ENCODE peak calls at places on chromosome 22, in eight cellular contexts. D is right atrium auricular region, V is kidney, B is Caco-2, E is pancreas, I is neural progenitor cell, A is PC-9, W is Panc1. P is an unnamed sample.

GRCh38 chr22:50481440-50482106 is at the start of gene ADM2:
- DNase-seq in B (no peak), A (peak; percentile 47), W (no peak), I (peak; percentile 81), V (peak; percentile 84), D (no peak), E (peak; percentile 81), P (no peak)

GRCh38 chr22:38724926-38725571 is 19.3 kb downstream of the GTPBP1 start:
- DNase-seq in W (no peak), B (no peak), V (no peak), E (no peak), I (peak; percentile 47), D (no peak), A (no peak), P (no peak)

GRCh38 chr22:42943981-42944380 is 71.0 kb downstream of the PACSIN2 start:
- DNase-seq in B (no peak), A (no peak), W (no peak), D (no peak), I (no peak), E (no peak), V (no peak), P (no peak)

GRCh38 chr22:49853981-49854791 is 542 bp downstream of the ZBED4 start:
- DNase-seq in B (peak; percentile 52), A (peak; percentile 32), D (no peak), W (no peak), E (peak; percentile 68), V (peak; percentile 88), I (peak; percentile 68), P (no peak)

GRCh38 chr22:45541580-45541979 is 38.9 kb downstream of the FBLN1 start:
- DNase-seq in A (no peak), E (no peak), B (no peak), I (no peak), V (no peak), W (no peak), D (no peak), P (no peak)

GRCh38 chr22:17140022-17140421 is 18.9 kb upstream of the TMEM121B start:
- DNase-seq in V (no peak), A (no peak), E (no peak), D (no peak), W (no peak), I (no peak), B (no peak), P (no peak)

GRCh38 chr22:46797355-46797754 is 34.9 kb downstream of the TBC1D22A start:
- DNase-seq in W (no peak), I (no peak), B (peak; percentile 49), E (no peak), V (peak; percentile 79), A (no peak), D (no peak), P (no peak)

GRCh38 chr22:31093090-31093850 is 12.2 kb downstream of the SMTN start:
- DNase-seq in D (no peak), E (peak; percentile 45), I (no peak), B (no peak), W (no peak), A (no peak), V (no peak), P (peak; percentile 82)

GRCh38 chr22:36333632-36334031 is 54.1 kb downstream of the MYH9 start:
- DNase-seq in E (no peak), A (peak; percentile 73), D (no peak), W (no peak), B (no peak), V (no peak), I (no peak), P (no peak)

GRCh38 chr22:50733521-50734342 is 4.3 kb upstream of the ACR start:
- DNase-seq in V (peak; percentile 56), W (no peak), D (no peak), A (no peak), B (peak; percentile 27), E (peak; percentile 5), I (peak; percentile 17), P (peak; percentile 16)

GRCh38 chr22:46070722-46071450 is 79.4 kb upstream of the PPARA start:
- DNase-seq in E (peak; percentile 80), W (no peak), B (peak; percentile 21), D (no peak), V (peak; percentile 86), A (peak; percentile 83), I (peak; percentile 73), P (peak; percentile 78)

GRCh38 chr22:32802291-32802826 is 854 bp downstream of the TIMP3 start:
- DNase-seq in W (no peak), D (no peak), E (no peak), V (no peak), I (no peak), A (no peak), B (no peak), P (no peak)

GRCh38 chr22:32803020-32803758 is 1.7 kb downstream of the TIMP3 start:
- DNase-seq in W (no peak), D (no peak), A (peak; percentile 52), I (peak; percentile 40), E (no peak), V (no peak), B (no peak), P (peak; percentile 40)

GRCh38 chr22:32800158-32800557 is 1.3 kb upstream of the TIMP3 start:
- DNase-seq in V (no peak), I (no peak), D (no peak), W (no peak), A (no peak), B (no peak), E (no peak), P (peak; percentile 62)

GRCh38 chr22:32801001-32801435 is 487 bp upstream of the TIMP3 start:
- DNase-seq in V (no peak), D (no peak), W (no peak), I (no peak), B (no peak), A (no peak), E (no peak), P (no peak)

DNA sequence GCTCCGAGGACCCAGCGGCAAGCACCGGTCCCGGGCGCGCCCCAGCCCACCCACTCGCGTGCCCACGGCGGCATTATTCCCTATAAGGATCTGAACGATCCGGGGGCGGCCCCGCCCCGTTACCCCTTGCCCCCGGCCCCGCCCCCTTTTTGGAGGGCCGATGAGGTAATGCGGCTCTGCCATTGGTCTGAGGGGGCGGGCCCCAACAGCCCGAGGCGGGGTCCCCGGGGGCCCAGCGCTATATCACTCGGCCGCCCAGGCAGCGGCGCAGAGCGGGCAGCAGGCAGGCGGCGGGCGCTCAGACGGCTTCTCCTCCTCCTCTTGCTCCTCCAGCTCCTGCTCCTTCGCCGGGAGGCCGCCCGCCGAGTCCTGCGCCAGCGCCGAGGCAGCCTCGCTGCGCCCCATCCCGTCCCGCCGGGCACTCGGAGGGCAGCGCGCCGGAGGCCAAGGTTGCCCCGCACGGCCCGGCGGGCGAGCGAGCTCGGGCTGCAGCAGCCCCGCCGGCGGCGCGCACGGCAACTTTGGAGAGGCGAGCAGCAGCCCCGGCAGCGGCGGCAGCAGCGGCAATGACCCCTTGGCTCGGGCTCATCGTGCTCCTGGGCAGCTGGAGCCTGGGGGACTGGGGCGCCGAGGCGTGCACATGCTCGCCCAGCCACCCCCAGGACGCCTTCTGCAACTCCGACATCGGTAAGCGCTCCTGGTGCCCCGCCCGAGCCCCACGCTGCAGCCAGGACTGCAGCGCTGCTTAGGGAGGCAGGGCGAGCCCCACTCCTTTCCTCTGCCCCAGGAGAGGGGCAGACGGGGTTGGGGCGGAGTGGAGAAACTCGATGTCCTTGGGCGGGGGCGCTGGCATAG is at the start of gene TIMP3:
- DNase-seq in B (peak; percentile 86), A (peak; percentile 87), V (peak; percentile 97), W (no peak), I (peak; percentile 92), D (peak; percentile 94), E (peak; percentile 68), P (peak; percentile 94)
- H3K4me3 ChIP-seq in B (peak within 1 kb of the TSS; percentile 94), A (peak within 1 kb of the TSS; percentile 99), V (peak within 1 kb of the TSS; percentile 86), W (no peak within 1 kb of the TSS), I (peak within 1 kb of the TSS; percentile 73), D (peak within 1 kb of the TSS; percentile 100), E (peak within 1 kb of the TSS; percentile 35), P (peak within 1 kb of the TSS; percentile 100)

GRCh38 chr22:41779889-41780505 is 20.5 kb upstream of the CCDC134 start:
- DNase-seq in I (no peak), D (no peak), A (no peak), E (no peak), B (no peak), W (no peak), V (no peak), P (no peak)
- H3K4me1 ChIP-seq in I (peaks cover 6% of the 10 kb centered on the region), D (no peaks in the 10 kb centered on the region), A (peaks cover 11% of the 10 kb centered on the region), E (no peaks in the 10 kb centered on the region), B (peaks cover 8% of the 10 kb centered on the region), W (no peaks in the 10 kb centered on the region), V (peaks cover 2% of the 10 kb centered on the region), P (no peaks in the 10 kb centered on the region)

GRCh38 chr22:44360306-44360685 is 47.5 kb upstream of the SHISAL1 start:
- DNase-seq in I (no peak), E (no peak), W (no peak), V (no peak), A (no peak), D (no peak), B (no peak), P (no peak)
- H3K4me3 ChIP-seq in I (no peak overlapping the region), E (no peak overlapping the region), W (no peak overlapping the region), V (no peak overlapping the region), A (peak overlapping the region; percentile 14), D (no peak overlapping the region), B (no peak overlapping the region), P (no peak overlapping the region)

GRCh38 chr22:20053407-20054033 is 26.5 kb upstream of the DGCR8 start:
- DNase-seq in W (no peak), I (no peak), B (no peak), A (no peak), E (no peak), V (no peak), D (no peak), P (no peak)

GRCh38 chr22:20051927-20052308 is 28.1 kb upstream of the DGCR8 start:
- DNase-seq in E (no peak), D (no peak), B (no peak), I (no peak), W (no peak), A (no peak), V (no peak), P (no peak)

GRCh38 chr22:20054485-20054884 is 25.6 kb upstream of the DGCR8 start:
- DNase-seq in E (no peak), V (no peak), I (no peak), W (no peak), B (no peak), D (no peak), A (no peak), P (no peak)

GRCh38 chr22:20054034-20054427 is 26.0 kb upstream of the DGCR8 start:
- DNase-seq in A (no peak), D (no peak), V (no peak), I (no peak), B (no peak), W (no peak), E (no peak), P (no peak)

DNA sequence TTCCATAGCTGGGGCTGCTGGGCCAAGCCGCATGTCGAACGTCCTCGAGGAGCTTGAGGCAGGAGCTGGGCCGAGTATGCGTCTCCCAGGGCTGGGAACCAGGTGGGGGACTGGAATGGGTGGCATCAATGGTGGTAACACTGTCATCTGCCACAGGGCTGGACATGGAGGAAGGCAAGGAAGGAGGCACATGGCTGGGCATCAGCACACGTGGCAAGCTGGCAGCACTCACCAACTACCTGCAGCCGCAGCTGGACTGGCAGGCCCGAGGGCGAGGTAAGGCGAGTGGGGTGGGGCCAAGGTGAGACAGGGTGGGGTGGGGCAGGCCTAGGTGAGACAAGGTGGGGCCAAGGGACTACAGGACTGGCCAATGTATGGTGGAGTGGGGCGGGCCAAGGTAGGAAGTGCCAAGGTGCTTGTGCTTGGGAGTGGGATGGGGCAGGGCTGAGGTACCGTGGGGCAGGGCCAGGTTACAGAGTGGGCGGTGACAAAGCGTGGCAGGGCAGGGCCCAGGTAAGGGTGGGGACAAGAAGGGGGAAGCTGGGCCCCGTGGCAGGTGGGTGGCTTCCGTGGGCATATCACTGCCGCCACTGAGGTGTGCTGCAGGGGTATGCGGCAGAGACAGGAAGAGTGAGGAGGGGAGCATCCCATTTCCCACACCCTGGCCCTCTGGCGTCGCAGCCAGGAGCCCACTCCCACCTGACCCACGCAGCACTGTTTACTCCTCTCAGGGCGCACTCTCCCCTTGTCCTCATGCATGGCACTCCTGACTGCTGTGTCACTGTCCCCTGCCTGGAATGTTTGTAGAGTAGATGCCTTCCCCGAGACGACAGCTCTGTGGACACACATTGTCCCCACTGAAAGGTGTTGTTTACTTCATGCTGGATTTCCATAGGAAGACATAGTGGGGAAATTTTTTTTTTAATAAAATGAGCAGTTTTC is 27.5 kb upstream of the DGCR8 start:
- DNase-seq in D (no peak), E (no peak), W (no peak), I (no peak), A (no peak), V (no peak), B (no peak), P (no peak)
- H3K4me1 ChIP-seq in D (no peaks in the 10 kb centered on the region), E (no peaks in the 10 kb centered on the region), W (no peaks in the 10 kb centered on the region), I (no peaks in the 10 kb centered on the region), A (no peaks in the 10 kb centered on the region), V (no peaks in the 10 kb centered on the region), B (no peaks in the 10 kb centered on the region), P (peaks cover 20% of the 10 kb centered on the region)

P was measured in left ventricle myocardium inferior.